ENCODE peak calls at places on chromosomes 11 and 22, in five cellular contexts. Z, T, A, Q and C are unnamed samples.

GRCh38 chr11:119322360-119322739 is 5.4 kb upstream of the MCAM start:
- DNase-seq in A (no peak), Q (no peak), T (no peak), Z (no peak), C (no peak)

GRCh38 chr11:97743205-97743742 is 1277.5 kb upstream of the CNTN5 start:
- DNase-seq in Q (no peak), Z (no peak), A (no peak), T (no peak), C (no peak)

GRCh38 chr11:128338806-128339205 is 248.6 kb downstream of the ETS1 start:
- DNase-seq in A (no peak), Z (no peak), Q (no peak), T (no peak), C (no peak)

GRCh38 chr11:64619811-64620285 is 28.8 kb downstream of the SLC22A12 start:
- DNase-seq in A (no peak), T (peak), Q (peak), Z (peak), C (no peak)

GRCh38 chr11:6911946-6912345 is 8.9 kb upstream of the OR2D3 start:
- DNase-seq in Z (no peak), Q (no peak), T (no peak), A (no peak), C (no peak)

GRCh38 chr11:94885133-94885532 is 88.2 kb downstream of the CWC15 start:
- DNase-seq in Z (no peak), T (no peak), Q (no peak), A (no peak), C (no peak)

GRCh38 chr22:44554411-44554810 is 56.4 kb upstream of the RTL6 start:
- DNase-seq in Q (peak), T (no peak), Z (no peak), A (no peak), C (no peak)

GRCh38 chr11:68270334-68271022 is 1.3 kb downstream of the C11orf24 start:
- DNase-seq in Z (no peak), A (no peak), Q (no peak), T (no peak), C (no peak)

GRCh38 chr22:19722175-19722914 is 994 bp upstream of the GP1BB start:
- DNase-seq in A (no peak), Z (peak), T (peak), Q (no peak), C (no peak)

GRCh38 chr11:4798427-4799183 is 5.6 kb downstream of the OR52R1 start:
- DNase-seq in A (no peak), T (no peak), Z (no peak), Q (no peak), C (no peak)

GRCh38 chr11:44740967-44741366 is 14.2 kb downstream of the TSPAN18 start:
- DNase-seq in T (no peak), Q (no peak), A (no peak), Z (no peak), C (no peak)

GRCh38 chr11:110947100-110947499 is 234.9 kb upstream of the ARHGAP20 start:
- DNase-seq in Q (no peak), Z (no peak), A (no peak), T (no peak), C (no peak)

GRCh38 chr22:27881404-27881803 is 37.7 kb downstream of the PITPNB start:
- DNase-seq in Z (no peak), Q (no peak), A (no peak), T (no peak), C (no peak)

GRCh38 chr11:84173078-84173477 is 886.9 kb upstream of the CCDC90B start:
- DNase-seq in Z (no peak), Q (no peak), A (no peak), T (no peak), C (no peak)

GRCh38 chr11:67238894-67239794 is 27.1 kb upstream of the GRK2 start:
- DNase-seq in Q (no peak), A (no peak), Z (no peak), T (no peak), C (no peak)

GRCh38 chr11:64028398-64029115 is 7.2 kb upstream of the FLRT1 start:
- DNase-seq in T (peak), A (no peak), Z (peak), Q (no peak), C (peak)

GRCh38 chr11:78935408-78936101 is 360.9 kb upstream of the NARS2 start:
- DNase-seq in Z (no peak), T (no peak), Q (no peak), A (no peak), C (no peak)

GRCh38 chr11:20668844-20669832 is at the start of gene NELL1:
- DNase-seq in T (peak), A (peak), Q (no peak), Z (peak), C (peak)

GRCh38 chr11:102546923-102547471 is 16.4 kb upstream of the MMP7 start:
- DNase-seq in T (no peak), Z (no peak), A (no peak), Q (no peak), C (no peak)

GRCh38 chr11:75078233-75078632 is 18.4 kb downstream of the OR2AT4 start:
- DNase-seq in A (no peak), T (no peak), Z (no peak), Q (no peak), C (no peak)

GRCh38 chr11:60985501-60985900 is 14.0 kb downstream of the CD6 start:
- DNase-seq in T (no peak), A (no peak), Q (no peak), Z (no peak), C (no peak)

GRCh38 chr11:134958336-134958640 is 546.2 kb upstream of the B3GAT1 start:
- DNase-seq in Q (no peak), T (no peak), Z (no peak), A (peak), C (no peak)

GRCh38 chr11:132586801-132587200 is 945.5 kb downstream of the OPCML start:
- DNase-seq in A (peak), Q (no peak), Z (no peak), T (no peak), C (no peak)

GRCh38 chr11:12800032-12800671 is 125.9 kb downstream of the TEAD1 start:
- DNase-seq in T (no peak), Z (no peak), Q (no peak), A (no peak), C (no peak)

GRCh38 chr11:32396991-32397390 is 38.3 kb downstream of the WT1 start:
- DNase-seq in A (no peak), Q (no peak), Z (no peak), T (no peak), C (no peak)

GRCh38 chr22:21626735-21627469 is 2.9 kb downstream of the YDJC start:
- DNase-seq in Z (no peak), A (no peak), T (no peak), Q (no peak), C (no peak)

GRCh38 chr11:67082071-67082791 is 25.6 kb downstream of the RHOD start:
- DNase-seq in Z (peak), T (peak), A (no peak), Q (no peak), C (no peak)

GRCh38 chr22:21677606-21678443 is 12.0 kb downstream of the PPIL2 start:
- DNase-seq in A (no peak), T (no peak), Q (no peak), Z (no peak), C (no peak)

GRCh38 chr11:103618532-103618931 is 417.9 kb upstream of the DDI1 start:
- DNase-seq in Q (no peak), T (no peak), Z (no peak), A (no peak), C (no peak)

GRCh38 chr11:12678092-12678491 is 3.9 kb downstream of the TEAD1 start:
- DNase-seq in Z (no peak), T (no peak), Q (no peak), A (no peak), C (no peak)

GRCh38 chr11:27552356-27552755 is 45.8 kb upstream of the LIN7C start:
- DNase-seq in Z (no peak), A (no peak), Q (no peak), T (no peak), C (no peak)

GRCh38 chr22:16601437-16602223 is 9.0 kb upstream of the CCT8L2 start:
- DNase-seq in Z (no peak), A (no peak), Q (no peak), T (no peak), C (no peak)

GRCh38 chr11:1281974-1282365 is 27.5 kb downstream of the TOLLIP start:
- DNase-seq in Z (no peak), T (no peak), Q (no peak), A (no peak), C (peak)

GRCh38 chr22:18078329-18079041 is 695 bp downstream of the PEX26 start:
- DNase-seq in Z (peak), A (no peak), T (peak), Q (no peak), C (peak)

GRCh38 chr22:19177164-19178064 is 1.1 kb downstream of the SLC25A1 start:
- DNase-seq in T (no peak), Q (no peak), A (no peak), Z (peak), C (no peak)

GRCh38 chr11:11636671-11637070 is 14.9 kb upstream of the GALNT18 start:
- DNase-seq in Z (no peak), A (peak), T (no peak), Q (no peak), C (no peak)

GRCh38 chr11:11640152-11640551 is 18.3 kb upstream of the GALNT18 start:
- DNase-seq in Z (no peak), T (no peak), Q (no peak), A (peak), C (no peak)

GRCh38 chr11:11640996-11641395 is 19.2 kb upstream of the GALNT18 start:
- DNase-seq in A (peak), Z (no peak), Q (no peak), T (no peak), C (no peak)

GRCh38 chr11:11635456-11635855 is 13.7 kb upstream of the GALNT18 start:
- DNase-seq in Z (no peak), T (no peak), Q (no peak), A (peak), C (no peak)
- TF ChIP-seq CTCF in Z (no peak), T (no peak), Q (no peak), A (peak), C (peak)

DNA sequence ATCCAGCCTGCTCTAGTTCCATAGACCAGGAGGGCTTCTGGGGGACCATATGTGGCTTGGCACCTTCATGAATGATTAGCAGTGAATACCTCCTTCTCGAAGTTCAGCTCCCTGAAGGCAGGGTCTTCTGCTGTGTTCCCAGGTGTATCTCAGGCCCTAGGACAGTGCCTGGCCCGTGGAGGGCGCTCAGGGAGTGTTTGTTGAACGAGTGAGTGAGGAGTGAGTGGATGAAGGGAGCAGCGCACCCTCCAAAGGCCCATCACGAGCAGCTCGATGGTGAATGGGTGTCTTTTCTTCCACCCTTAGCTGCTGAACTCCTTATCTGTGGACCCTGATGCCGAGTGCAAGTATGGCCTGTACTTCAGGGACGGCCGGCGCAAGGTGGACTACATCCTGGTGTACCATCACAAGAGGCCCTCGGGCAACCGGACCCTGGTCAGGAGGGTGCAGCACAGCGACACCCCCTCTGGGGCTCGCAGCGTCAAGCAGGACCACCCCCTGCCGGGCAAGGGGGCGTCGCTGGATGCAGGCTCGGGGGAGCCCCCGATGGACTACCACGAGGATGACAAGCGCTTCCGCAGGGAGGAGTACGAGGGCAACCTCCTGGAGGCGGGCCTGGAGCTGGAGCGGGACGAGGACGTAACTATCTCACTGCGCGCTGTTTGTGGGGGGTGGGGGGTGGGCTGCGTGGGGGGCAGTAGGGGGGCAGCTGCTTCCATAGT is 9.5 kb downstream of the ANO1 start:
- DNase-seq in A (no peak), T (peak), Z (peak), Q (no peak), C (no peak)
- TF ChIP-seq CTCF in A (no peak), T (peak), Z (no peak), Q (no peak), C (no peak)

DNA sequence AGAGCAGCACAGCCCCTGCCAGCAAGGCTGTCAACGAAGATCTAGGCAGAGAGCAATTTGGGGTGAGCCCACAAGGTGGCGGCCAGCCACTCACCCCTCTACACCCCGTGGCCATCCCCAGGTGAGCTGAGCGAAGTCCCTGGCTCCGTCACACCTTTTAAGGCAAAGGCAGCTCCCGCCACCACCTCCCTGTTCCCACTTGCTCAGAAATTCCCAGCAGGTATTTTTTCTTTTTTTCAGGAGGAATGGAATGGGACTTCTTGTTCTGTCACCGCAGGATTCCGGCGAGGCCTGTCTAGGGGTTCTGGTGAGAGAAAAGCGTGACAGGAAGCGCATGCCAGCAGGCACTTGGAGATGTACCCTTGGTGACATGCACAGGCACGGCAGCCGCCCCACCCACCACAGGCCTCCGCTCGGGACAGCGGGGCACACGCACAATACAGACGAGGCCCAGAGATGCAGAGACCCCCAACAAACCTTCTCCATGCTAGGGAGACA is 10.0 kb downstream of the RPL3 start:
- DNase-seq in Z (peak), T (peak), A (no peak), Q (no peak), C (no peak)
- TF ChIP-seq CTCF in Z (no peak), T (peak), A (no peak), Q (no peak), C (no peak)

GRCh38 chr22:36106910-36107309 is 53.6 kb downstream of the APOL3 start:
- DNase-seq in A (no peak), Q (no peak), T (no peak), Z (no peak), C (no peak)

GRCh38 chr22:36103891-36104290 is 56.7 kb downstream of the APOL3 start:
- DNase-seq in Z (no peak), Q (no peak), A (no peak), T (no peak), C (no peak)

GRCh38 chr22:36104988-36105387 is 55.6 kb downstream of the APOL3 start:
- DNase-seq in Z (no peak), A (no peak), Q (no peak), T (no peak), C (no peak)

GRCh38 chr22:36102995-36103394 is 57.6 kb downstream of the APOL3 start:
- DNase-seq in Z (no peak), A (no peak), Q (no peak), T (no peak), C (no peak)

DNA sequence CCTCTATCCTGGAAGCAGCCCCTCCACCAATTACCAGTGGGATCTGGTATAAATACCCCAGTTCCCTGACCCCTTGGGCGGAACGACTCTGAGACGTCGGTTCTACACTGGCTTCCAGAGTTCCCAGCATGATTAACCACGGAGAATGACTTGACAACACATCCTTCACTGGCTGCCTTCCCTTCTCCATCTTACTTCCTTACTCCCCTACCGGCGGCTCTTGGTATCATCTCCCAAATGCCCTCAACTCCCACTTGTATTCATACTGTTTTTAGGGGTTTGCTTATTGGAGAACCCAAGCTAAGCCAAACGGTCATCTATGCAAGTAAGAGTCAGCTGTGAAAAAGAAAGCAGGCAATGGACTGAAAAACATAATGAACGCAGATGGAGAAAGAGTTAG is 56.1 kb downstream of the APOL3 start:
- DNase-seq in A (no peak), Q (no peak), T (no peak), Z (peak), C (no peak)
- TF ChIP-seq CTCF in A (no peak), Q (no peak), T (peak), Z (peak), C (no peak)